ENCODE peak calls at places on chromosome 18, in ten cellular contexts. One of them, this sample, is unnamed.

GRCh38 chr18:2325308-2325849 is 245.9 kb downstream of the METTL4 start:
- DNase-seq in fibroblast of mammary gland: no peak
- DNase-seq in heart right ventricle: no peak
- DNase-seq in AG04450: no peak
- DNase-seq in SJSA1: no peak
- DNase-seq in suprapubic skin: no peak
- DNase-seq in HFF-Myc: no peak
- DNase-seq in kidney: no peak
- DNase-seq in CD8-positive, alpha-beta T cell: no peak
- DNase-seq in heart left ventricle: no peak
- DNase-seq in this sample: no peak

GRCh38 chr18:79386547-79386946 is 9.2 kb upstream of the NFATC1 start:
- DNase-seq in heart left ventricle: no peak
- DNase-seq in SJSA1: no peak
- DNase-seq in heart right ventricle: no peak
- DNase-seq in AG04450: no peak
- DNase-seq in suprapubic skin: peak
- DNase-seq in CD8-positive, alpha-beta T cell: no peak
- DNase-seq in kidney: peak
- DNase-seq in HFF-Myc: no peak
- DNase-seq in fibroblast of mammary gland: no peak
- DNase-seq in this sample: no peak

GRCh38 chr18:22710628-22711380 is 222.3 kb upstream of the RBBP8 start:
- DNase-seq in HFF-Myc: no peak
- DNase-seq in kidney: peak
- DNase-seq in heart left ventricle: peak
- DNase-seq in fibroblast of mammary gland: peak
- DNase-seq in heart right ventricle: peak
- DNase-seq in SJSA1: peak
- DNase-seq in CD8-positive, alpha-beta T cell: no peak
- DNase-seq in suprapubic skin: no peak
- DNase-seq in AG04450: no peak
- DNase-seq in this sample: peak

GRCh38 chr18:50195689-50196088 is 742 bp upstream of the MYO5B start:
- DNase-seq in heart left ventricle: no peak
- DNase-seq in kidney: no peak
- DNase-seq in fibroblast of mammary gland: no peak
- DNase-seq in suprapubic skin: no peak
- DNase-seq in CD8-positive, alpha-beta T cell: no peak
- DNase-seq in heart right ventricle: no peak
- DNase-seq in SJSA1: no peak
- DNase-seq in HFF-Myc: no peak
- DNase-seq in AG04450: no peak
- DNase-seq in this sample: no peak

GRCh38 chr18:73790582-73790981 is 357.1 kb downstream of the FBXO15 start:
- DNase-seq in CD8-positive, alpha-beta T cell: no peak
- DNase-seq in suprapubic skin: no peak
- DNase-seq in heart left ventricle: no peak
- DNase-seq in HFF-Myc: no peak
- DNase-seq in AG04450: no peak
- DNase-seq in SJSA1: no peak
- DNase-seq in fibroblast of mammary gland: no peak
- DNase-seq in heart right ventricle: no peak
- DNase-seq in kidney: no peak
- DNase-seq in this sample: no peak

GRCh38 chr18:58178476-58178875 is 134.4 kb downstream of the NEDD4L start:
- DNase-seq in kidney: no peak
- DNase-seq in SJSA1: peak
- DNase-seq in suprapubic skin: no peak
- DNase-seq in fibroblast of mammary gland: no peak
- DNase-seq in AG04450: peak
- DNase-seq in heart right ventricle: no peak
- DNase-seq in heart left ventricle: no peak
- DNase-seq in HFF-Myc: no peak
- DNase-seq in CD8-positive, alpha-beta T cell: no peak
- DNase-seq in this sample: no peak

GRCh38 chr18:65175681-65176080 is 575.1 kb upstream of the CDH7 start:
- DNase-seq in suprapubic skin: no peak
- DNase-seq in heart right ventricle: no peak
- DNase-seq in CD8-positive, alpha-beta T cell: no peak
- DNase-seq in kidney: no peak
- DNase-seq in HFF-Myc: no peak
- DNase-seq in fibroblast of mammary gland: no peak
- DNase-seq in AG04450: no peak
- DNase-seq in SJSA1: no peak
- DNase-seq in heart left ventricle: no peak
- DNase-seq in this sample: no peak

GRCh38 chr18:63207154-63207790 is 112.3 kb downstream of the BCL2 start:
- DNase-seq in suprapubic skin: no peak
- DNase-seq in fibroblast of mammary gland: no peak
- DNase-seq in heart left ventricle: no peak
- DNase-seq in HFF-Myc: no peak
- DNase-seq in SJSA1: no peak
- DNase-seq in AG04450: no peak
- DNase-seq in kidney: no peak
- DNase-seq in CD8-positive, alpha-beta T cell: peak
- DNase-seq in heart right ventricle: no peak
- DNase-seq in this sample: no peak

GRCh38 chr18:56373601-56374000 is 264.8 kb downstream of the TXNL1 start:
- DNase-seq in kidney: no peak
- DNase-seq in CD8-positive, alpha-beta T cell: no peak
- DNase-seq in heart left ventricle: no peak
- DNase-seq in HFF-Myc: no peak
- DNase-seq in fibroblast of mammary gland: no peak
- DNase-seq in suprapubic skin: no peak
- DNase-seq in AG04450: no peak
- DNase-seq in SJSA1: no peak
- DNase-seq in heart right ventricle: no peak
- DNase-seq in this sample: no peak

GRCh38 chr18:48683661-48684060 is 144.8 kb downstream of the CTIF start:
- DNase-seq in CD8-positive, alpha-beta T cell: no peak
- DNase-seq in heart left ventricle: no peak
- DNase-seq in fibroblast of mammary gland: no peak
- DNase-seq in heart right ventricle: no peak
- DNase-seq in SJSA1: no peak
- DNase-seq in HFF-Myc: no peak
- DNase-seq in AG04450: no peak
- DNase-seq in kidney: peak
- DNase-seq in suprapubic skin: no peak
- DNase-seq in this sample: no peak

GRCh38 chr18:54737986-54738385 is 90.3 kb upstream of the RAB27B start:
- DNase-seq in kidney: no peak
- DNase-seq in HFF-Myc: no peak
- DNase-seq in suprapubic skin: no peak
- DNase-seq in AG04450: peak
- DNase-seq in heart right ventricle: no peak
- DNase-seq in CD8-positive, alpha-beta T cell: no peak
- DNase-seq in fibroblast of mammary gland: peak
- DNase-seq in heart left ventricle: no peak
- DNase-seq in SJSA1: peak
- DNase-seq in this sample: no peak

GRCh38 chr18:28099237-28099636 is 77.7 kb downstream of the CDH2 start:
- DNase-seq in AG04450: no peak
- DNase-seq in fibroblast of mammary gland: no peak
- DNase-seq in SJSA1: no peak
- DNase-seq in heart right ventricle: no peak
- DNase-seq in CD8-positive, alpha-beta T cell: no peak
- DNase-seq in HFF-Myc: no peak
- DNase-seq in suprapubic skin: no peak
- DNase-seq in kidney: no peak
- DNase-seq in heart left ventricle: no peak
- DNase-seq in this sample: no peak

GRCh38 chr18:13500227-13500865 is 226.0 kb downstream of the FAM210A start:
- DNase-seq in HFF-Myc: peak
- DNase-seq in kidney: peak
- DNase-seq in fibroblast of mammary gland: peak
- DNase-seq in CD8-positive, alpha-beta T cell: no peak
- DNase-seq in heart left ventricle: peak
- DNase-seq in SJSA1: no peak
- DNase-seq in suprapubic skin: no peak
- DNase-seq in AG04450: no peak
- DNase-seq in heart right ventricle: peak
- DNase-seq in this sample: no peak

GRCh38 chr18:55353806-55354205 is 234.2 kb downstream of the TCF4 start:
- DNase-seq in heart right ventricle: no peak
- DNase-seq in suprapubic skin: no peak
- DNase-seq in HFF-Myc: no peak
- DNase-seq in heart left ventricle: no peak
- DNase-seq in fibroblast of mammary gland: no peak
- DNase-seq in CD8-positive, alpha-beta T cell: no peak
- DNase-seq in SJSA1: no peak
- DNase-seq in AG04450: no peak
- DNase-seq in kidney: no peak
- DNase-seq in this sample: no peak

GRCh38 chr18:11654736-11655604 is 34.1 kb upstream of the GNAL start:
- DNase-seq in heart right ventricle: peak
- DNase-seq in CD8-positive, alpha-beta T cell: no peak
- DNase-seq in suprapubic skin: peak
- DNase-seq in kidney: no peak
- DNase-seq in AG04450: no peak
- DNase-seq in SJSA1: peak
- DNase-seq in HFF-Myc: no peak
- DNase-seq in fibroblast of mammary gland: peak
- DNase-seq in heart left ventricle: peak
- DNase-seq in this sample: no peak
- H3K4me3 ChIP-seq in heart right ventricle: no peak
- H3K4me3 ChIP-seq in CD8-positive, alpha-beta T cell: no peak
- H3K4me3 ChIP-seq in suprapubic skin: no peak
- H3K4me3 ChIP-seq in kidney: no peak
- H3K4me3 ChIP-seq in AG04450: no peak
- H3K4me3 ChIP-seq in SJSA1: no peak
- H3K4me3 ChIP-seq in HFF-Myc: no peak
- H3K4me3 ChIP-seq in fibroblast of mammary gland: no peak
- H3K4me3 ChIP-seq in heart left ventricle: no peak
- H3K4me3 ChIP-seq in this sample: peak

GRCh38 chr18:32909798-32910561 is 137.2 kb upstream of the KLHL14 start:
- DNase-seq in suprapubic skin: no peak
- DNase-seq in heart left ventricle: no peak
- DNase-seq in fibroblast of mammary gland: no peak
- DNase-seq in CD8-positive, alpha-beta T cell: no peak
- DNase-seq in SJSA1: no peak
- DNase-seq in heart right ventricle: no peak
- DNase-seq in kidney: no peak
- DNase-seq in AG04450: no peak
- DNase-seq in HFF-Myc: no peak
- DNase-seq in this sample: no peak
- H3K4me3 ChIP-seq in suprapubic skin: no peak
- H3K4me3 ChIP-seq in heart left ventricle: no peak
- H3K4me3 ChIP-seq in fibroblast of mammary gland: no peak
- H3K4me3 ChIP-seq in CD8-positive, alpha-beta T cell: no peak
- H3K4me3 ChIP-seq in SJSA1: no peak
- H3K4me3 ChIP-seq in heart right ventricle: no peak
- H3K4me3 ChIP-seq in kidney: no peak
- H3K4me3 ChIP-seq in AG04450: no peak
- H3K4me3 ChIP-seq in HFF-Myc: no peak
- H3K4me3 ChIP-seq in this sample: no peak

DNA sequence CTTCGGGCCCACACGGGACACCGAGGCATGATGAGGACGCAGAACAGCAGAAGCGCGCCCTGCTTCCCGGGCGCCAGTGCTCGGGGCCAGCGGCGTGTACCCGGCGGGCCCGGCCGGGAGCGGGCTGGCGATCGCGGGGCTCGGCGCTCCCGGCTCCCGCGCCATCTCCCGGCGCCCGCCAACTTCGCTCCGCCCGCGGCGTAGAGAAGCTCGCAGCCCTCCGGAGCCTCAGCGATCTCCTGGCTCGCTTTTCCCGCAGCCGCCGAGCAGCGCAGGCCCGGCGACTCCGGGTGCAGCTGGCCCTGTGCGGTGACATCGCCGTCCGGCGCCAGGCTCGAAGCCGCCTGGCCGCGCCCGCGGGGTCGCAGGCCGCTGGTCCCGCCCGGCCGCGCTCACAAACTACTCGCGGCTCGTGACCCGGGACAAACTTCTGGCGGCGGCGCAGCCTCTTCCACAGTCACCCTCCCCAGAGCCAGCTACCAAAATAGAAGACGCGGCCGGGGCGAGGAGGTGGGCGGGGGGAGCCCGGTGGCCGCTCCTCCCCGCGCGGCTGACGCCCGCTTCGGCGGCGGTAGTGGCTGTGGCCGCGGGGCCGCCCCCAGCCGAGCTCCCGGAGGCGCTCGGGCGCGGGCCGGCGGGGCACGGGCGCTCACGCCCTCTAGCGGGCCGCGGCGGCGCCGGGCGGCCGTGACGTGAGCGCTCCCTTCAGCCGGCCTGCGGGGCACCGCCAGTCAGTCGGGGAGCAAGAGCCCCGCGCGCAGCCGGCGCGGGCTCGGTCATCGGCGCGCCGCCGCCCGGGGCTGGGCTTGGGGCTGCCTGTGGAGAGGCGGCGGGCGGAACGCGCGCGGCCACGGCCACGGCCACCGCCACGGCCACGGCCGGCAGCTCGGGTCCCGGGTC is at the start of gene PTPRM:
- DNase-seq in AG04450: no peak
- DNase-seq in HFF-Myc: no peak
- DNase-seq in fibroblast of mammary gland: peak
- DNase-seq in suprapubic skin: peak
- DNase-seq in heart left ventricle: peak
- DNase-seq in heart right ventricle: peak
- DNase-seq in SJSA1: peak
- DNase-seq in kidney: peak
- DNase-seq in CD8-positive, alpha-beta T cell: peak
- DNase-seq in this sample: peak
- H3K4me3 ChIP-seq in AG04450: peak
- H3K4me3 ChIP-seq in HFF-Myc: peak
- H3K4me3 ChIP-seq in fibroblast of mammary gland: peak
- H3K4me3 ChIP-seq in suprapubic skin: peak
- H3K4me3 ChIP-seq in heart left ventricle: peak
- H3K4me3 ChIP-seq in heart right ventricle: peak
- H3K4me3 ChIP-seq in SJSA1: peak
- H3K4me3 ChIP-seq in kidney: peak
- H3K4me3 ChIP-seq in CD8-positive, alpha-beta T cell: no peak
- H3K4me3 ChIP-seq in this sample: peak

DNA sequence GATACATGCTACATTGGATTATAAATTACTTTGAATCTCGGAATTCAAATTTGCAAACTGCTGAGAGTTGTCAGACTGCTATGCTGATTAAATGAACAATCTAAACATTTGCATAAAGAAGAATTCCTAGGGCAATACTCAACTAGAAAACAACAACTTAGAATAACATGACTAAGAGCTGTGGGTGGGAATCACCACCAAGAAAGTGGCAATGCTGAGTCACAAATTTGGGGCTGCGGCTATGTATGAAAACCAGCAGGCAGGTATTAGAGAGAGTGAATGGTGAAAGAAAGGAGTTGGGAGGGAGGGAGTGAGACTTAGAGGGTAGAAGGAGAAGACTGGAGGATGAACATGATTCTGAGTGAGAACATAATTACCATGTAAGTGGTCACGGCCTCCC is 559.5 kb downstream of the PIK3C3 start:
- DNase-seq in AG04450: no peak
- DNase-seq in fibroblast of mammary gland: peak
- DNase-seq in CD8-positive, alpha-beta T cell: no peak
- DNase-seq in heart right ventricle: no peak
- DNase-seq in SJSA1: peak
- DNase-seq in heart left ventricle: no peak
- DNase-seq in suprapubic skin: no peak
- DNase-seq in kidney: no peak
- DNase-seq in HFF-Myc: no peak
- DNase-seq in this sample: no peak
- H3K4me3 ChIP-seq in AG04450: no peak
- H3K4me3 ChIP-seq in fibroblast of mammary gland: no peak
- H3K4me3 ChIP-seq in CD8-positive, alpha-beta T cell: no peak
- H3K4me3 ChIP-seq in heart right ventricle: no peak
- H3K4me3 ChIP-seq in SJSA1: no peak
- H3K4me3 ChIP-seq in heart left ventricle: no peak
- H3K4me3 ChIP-seq in suprapubic skin: no peak
- H3K4me3 ChIP-seq in kidney: no peak
- H3K4me3 ChIP-seq in HFF-Myc: no peak
- H3K4me3 ChIP-seq in this sample: no peak